ENCODE peak calls at places on chromosomes 5 and 9, in six cellular contexts. A, M, Y, G, H and P are unnamed samples.

GRCh38 chr9:36306481-36307306 is 48.4 kb upstream of the GNE start:
- DNase-seq in A (no peak), M (no peak), Y (no peak), H (no peak), G (no peak), P (no peak)

GRCh38 chr9:80492221-80492620 is 920.5 kb downstream of the TLE4 start:
- DNase-seq in A (no peak), H (no peak), M (no peak), G (peak; percentile 10), Y (no peak), P (no peak)

GRCh38 chr9:124342946-124343485 is 72.2 kb downstream of the PSMB7 start:
- DNase-seq in H (peak; percentile 63), M (no peak), A (no peak), Y (peak; percentile 89), G (peak; percentile 80), P (peak; percentile 63)

GRCh38 chr5:71482132-71482531 is 26.7 kb downstream of the BDP1 start:
- DNase-seq in Y (peak; percentile 26), H (no peak), G (no peak), M (no peak), A (no peak), P (no peak)

GRCh38 chr5:3639175-3639574 is 43.5 kb downstream of the IRX1 start:
- DNase-seq in H (no peak), G (no peak), M (no peak), A (no peak), Y (no peak), P (no peak)

GRCh38 chr9:136429683-136430590 is 9.7 kb downstream of the INPP5E start:
- DNase-seq in A (no peak), Y (no peak), M (no peak), G (no peak), H (no peak), P (no peak)

GRCh38 chr5:6236858-6237481 is 141.4 kb downstream of the MED10 start:
- DNase-seq in Y (no peak), M (no peak), G (no peak), H (no peak), A (peak; percentile 15), P (no peak)

GRCh38 chr9:113943112-113944009 is 67.3 kb downstream of the ZNF618 start:
- DNase-seq in H (no peak), A (no peak), Y (no peak), M (no peak), G (no peak), P (no peak)

GRCh38 chr9:19464764-19465570 is 56.2 kb downstream of the ACER2 start:
- DNase-seq in Y (peak; percentile 81), A (peak; percentile 95), G (peak; percentile 34), H (no peak), M (peak; percentile 78), P (peak; percentile 33)

GRCh38 chr9:99389087-99390033 is 167.3 kb downstream of the SEC61B start:
- DNase-seq in M (no peak), G (no peak), A (no peak), H (no peak), Y (no peak), P (no peak)

GRCh38 chr9:2418619-2419018 is 203.0 kb upstream of the VLDLR start:
- DNase-seq in M (no peak), A (no peak), H (no peak), Y (peak; percentile 64), G (no peak), P (no peak)

GRCh38 chr9:124449381-124450151 is 685 bp upstream of the ADGRD2 start:
- DNase-seq in A (peak; percentile 21), G (no peak), Y (no peak), M (no peak), H (no peak), P (no peak)

GRCh38 chr5:96936431-96937221 is 746 bp downstream of the LNPEP start:
- DNase-seq in A (peak; percentile 38), H (no peak), G (no peak), M (peak; percentile 43), Y (peak; percentile 17), P (no peak)

GRCh38 chr5:33936004-33936380 is 194 bp upstream of the RXFP3 start:
- DNase-seq in A (peak; percentile 79), H (no peak), M (no peak), Y (peak; percentile 51), G (no peak), P (no peak)

DNA sequence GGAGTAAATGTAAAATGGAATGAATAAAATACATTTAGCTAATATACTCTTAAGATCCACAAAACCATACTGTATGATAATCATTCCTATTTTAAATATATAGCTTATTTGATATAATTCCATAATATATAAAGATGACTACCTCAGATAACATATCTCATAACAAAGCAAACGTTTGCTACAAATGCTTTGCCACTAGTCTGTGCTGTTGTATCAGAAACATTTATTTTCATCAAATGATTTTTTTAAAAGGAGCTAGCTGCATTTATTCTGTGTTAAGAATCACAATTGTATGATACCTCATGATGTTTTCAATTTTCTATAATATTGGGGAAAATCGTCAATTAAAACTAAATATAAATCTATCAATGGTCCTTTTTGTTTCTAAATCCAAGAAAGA is 567.2 kb downstream of the PTPRD start:
- DNase-seq in Y (no peak), M (no peak), G (no peak), H (no peak), A (no peak), P (no peak)
- TF ChIP-seq CTCF in Y (peak; percentile 16), M (no peak), G (peak; percentile 42), H (peak; percentile 14), A (peak; percentile 8), P (no peak)

GRCh38 chr9:89351584-89351983 is 33.3 kb downstream of the SECISBP2 start:
- DNase-seq in Y (no peak), G (no peak), M (no peak), H (no peak), A (no peak), P (no peak)

GRCh38 chr9:89352451-89352850 is 34.2 kb downstream of the SECISBP2 start:
- DNase-seq in A (no peak), G (no peak), M (no peak), H (no peak), Y (no peak), P (no peak)

GRCh38 chr9:89352874-89353649 is 34.8 kb downstream of the SECISBP2 start:
- DNase-seq in A (no peak), H (no peak), M (no peak), Y (no peak), G (no peak), P (no peak)

GRCh38 chr9:89354471-89354870 is 36.2 kb downstream of the SECISBP2 start:
- DNase-seq in M (no peak), H (no peak), A (no peak), G (no peak), Y (no peak), P (no peak)

DNA sequence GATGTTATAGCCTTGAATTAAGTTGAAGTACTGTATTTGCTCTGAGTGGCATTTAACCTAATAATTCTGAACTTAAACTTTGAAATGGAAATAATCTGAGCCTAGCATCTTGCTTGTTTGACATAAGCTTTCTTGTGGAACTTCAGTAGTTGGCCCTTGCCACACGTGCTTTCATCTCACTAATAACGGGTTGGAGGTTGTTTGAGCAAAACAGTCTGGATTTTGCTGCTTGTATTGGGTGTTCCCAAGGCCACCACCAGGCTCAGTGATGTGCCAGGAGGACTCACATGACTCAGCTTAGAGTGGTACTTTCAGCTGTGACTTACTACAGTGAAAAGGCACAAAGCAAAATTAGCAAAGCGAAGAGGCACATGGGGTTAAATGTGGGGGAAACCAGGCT is 35.7 kb downstream of the SECISBP2 start:
- DNase-seq in Y (peak; percentile 6), M (no peak), G (no peak), H (no peak), A (no peak), P (no peak)
- TF ChIP-seq CTCF in Y (no peak), M (no peak), G (no peak), H (no peak), A (no peak), P (no peak)

GRCh38 chr9:107733530-107733907 is 243.9 kb upstream of the KLF4 start:
- DNase-seq in H (peak; percentile 35), A (no peak), Y (peak; percentile 65), M (no peak), G (no peak), P (no peak)

GRCh38 chr9:107732781-107733529 is 243.4 kb upstream of the KLF4 start:
- DNase-seq in H (no peak), G (peak; percentile 26), Y (peak; percentile 92), M (no peak), A (no peak), P (no peak)

GRCh38 chr9:107735821-107736220 is 246.3 kb upstream of the KLF4 start:
- DNase-seq in A (no peak), G (no peak), Y (no peak), M (no peak), H (no peak), P (no peak)

GRCh38 chr9:107737610-107737986 is 248.0 kb upstream of the KLF4 start:
- DNase-seq in M (no peak), H (no peak), A (no peak), Y (no peak), G (no peak), P (no peak)

DNA sequence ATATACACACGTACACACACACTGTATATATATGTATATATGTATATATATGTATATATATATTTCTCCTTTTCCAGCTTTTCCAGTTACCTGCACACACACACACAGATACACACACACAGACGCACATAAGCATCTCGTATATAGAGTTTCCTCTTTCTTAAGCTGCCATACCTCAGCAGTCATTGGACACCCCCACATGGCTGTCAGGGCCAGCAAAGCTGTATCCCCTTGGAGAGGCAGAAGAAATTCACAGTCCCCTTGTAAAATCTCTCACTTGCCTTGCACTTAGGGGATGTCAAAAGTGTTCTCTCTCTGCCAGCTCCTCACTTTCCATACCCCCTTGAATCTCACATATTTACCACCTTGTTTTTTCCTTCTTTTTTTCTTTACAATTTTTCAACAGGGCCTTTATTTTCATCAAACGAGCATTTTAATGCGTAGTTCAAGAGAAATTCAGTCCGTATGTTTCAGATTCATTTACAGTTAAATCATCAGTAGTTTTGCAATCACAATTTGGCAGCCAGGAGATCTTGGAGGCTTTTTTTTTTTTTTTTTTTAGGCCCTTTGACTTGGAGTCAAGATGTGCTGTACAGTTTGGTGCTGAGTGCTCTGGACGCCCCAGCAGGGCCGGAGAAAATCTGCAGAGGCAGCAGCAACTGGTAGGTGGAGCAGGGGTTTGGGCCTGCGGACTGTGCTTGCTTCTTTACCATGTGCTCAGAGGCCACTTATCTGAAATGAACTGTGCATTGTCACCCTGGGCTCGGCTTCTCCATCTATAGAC is 244.9 kb upstream of the KLF4 start:
- DNase-seq in H (no peak), Y (peak; percentile 96), G (no peak), M (no peak), A (no peak), P (no peak)
- TF ChIP-seq CTCF in H (no peak), Y (peak; percentile 46), G (no peak), M (no peak), A (no peak), P (no peak)

GRCh38 chr5:53915120-53915519 is 354.7 kb downstream of the NDUFS4 start:
- DNase-seq in H (no peak), A (no peak), G (no peak), Y (no peak), M (no peak), P (no peak)

GRCh38 chr5:53922508-53923498 is 362.4 kb downstream of the NDUFS4 start:
- DNase-seq in M (no peak), G (no peak), Y (no peak), H (no peak), A (peak; percentile 6), P (no peak)

GRCh38 chr5:53913941-53914340 is 353.5 kb downstream of the NDUFS4 start:
- DNase-seq in Y (no peak), A (no peak), M (no peak), H (no peak), G (no peak), P (no peak)

DNA sequence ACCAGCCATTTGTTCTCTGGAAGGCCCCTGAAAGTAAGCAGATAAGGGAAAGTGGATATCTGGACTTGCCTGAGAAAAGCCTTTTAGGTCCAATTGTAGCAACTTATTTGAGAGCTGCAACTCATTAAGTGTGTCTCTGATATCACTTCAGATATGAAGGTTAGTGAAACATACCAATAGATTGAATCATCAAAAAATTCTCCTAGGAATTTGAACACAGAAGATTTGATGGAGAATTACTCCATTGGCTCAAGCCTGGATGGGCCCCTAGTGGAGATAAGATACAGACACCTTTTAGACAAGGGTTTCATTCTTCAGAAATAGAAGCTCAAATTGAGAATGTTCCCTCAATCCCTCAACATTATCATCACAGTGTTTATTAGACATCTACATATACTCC is 356.7 kb downstream of the NDUFS4 start:
- DNase-seq in H (no peak), A (no peak), Y (peak; percentile 60), M (no peak), G (no peak), P (no peak)
- TF ChIP-seq CTCF in H (no peak), A (no peak), Y (peak; percentile 63), M (peak; percentile 28), G (peak; percentile 29), P (no peak)